ENCODE peak calls at places on chromosomes 7 and 10, in eight cellular contexts. N is stomach; I is hepatocyte; V is GM12865; P is activated naive CD8-positive, alpha-beta T cell treated with anti-CD3 and anti-CD28 coated beads, Interleukin-2, amount 50 U/mL, for 24 hours; Q is midbrain; Z is HFFc6; H is amniotic stem cell. A is an unnamed sample.

GRCh38 chr7:157150825-157151412 is 12.2 kb downstream of the UBE3C start:
- DNase-seq in N (no peak), I (peak), V (no peak), P (no peak), Q (peak), Z (no peak), H (no peak), A (no peak)

GRCh38 chr7:83519240-83519639 is 129.7 kb downstream of the SEMA3E start:
- DNase-seq in N (no peak), I (no peak), V (no peak), P (no peak), Q (no peak), Z (no peak), H (no peak), A (no peak)

GRCh38 chr7:116271161-116271979 is 61.0 kb downstream of the TES start:
- DNase-seq in N (no peak), I (no peak), V (no peak), P (no peak), Q (no peak), Z (no peak), H (no peak), A (peak)

GRCh38 chr10:8054243-8054497 is 318 bp upstream of the GATA3 start:
- DNase-seq in N (no peak), I (no peak), V (no peak), P (no peak), Q (no peak), Z (no peak), H (no peak), A (no peak)

GRCh38 chr10:76882245-76882644 is 755.4 kb downstream of the KCNMA1 start:
- DNase-seq in N (no peak), I (no peak), V (peak), P (no peak), Q (no peak), Z (no peak), H (no peak), A (no peak)

GRCh38 chr10:52066383-52066782 is 247.7 kb upstream of the DKK1 start:
- DNase-seq in N (no peak), I (no peak), V (peak), P (no peak), Q (no peak), Z (no peak), H (no peak), A (no peak)

GRCh38 chr10:132173185-132173584 is 13.6 kb upstream of the DPYSL4 start:
- DNase-seq in N (no peak), I (no peak), V (no peak), P (no peak), Q (no peak), Z (no peak), H (no peak), A (no peak)

GRCh38 chr7:80819503-80819902 is 99.3 kb downstream of the SEMA3C start:
- DNase-seq in N (no peak), I (no peak), V (no peak), P (no peak), Q (no peak), Z (no peak), H (no peak), A (no peak)

GRCh38 chr7:80622531-80622930 is 15.9 kb upstream of the CD36 start:
- DNase-seq in N (no peak), I (no peak), V (no peak), P (no peak), Q (no peak), Z (peak), H (peak), A (no peak)

GRCh38 chr10:71213761-71214440 is 1.5 kb downstream of the UNC5B start:
- DNase-seq in N (no peak), I (peak), V (no peak), P (no peak), Q (no peak), Z (peak), H (no peak), A (peak)

GRCh38 chr7:24390376-24391157 is 106.6 kb downstream of the NPY start:
- DNase-seq in N (no peak), I (no peak), V (no peak), P (no peak), Q (no peak), Z (no peak), H (no peak), A (no peak)

GRCh38 chr10:124740374-124741280 is 3.6 kb downstream of the FAM53B start:
- DNase-seq in N (no peak), I (peak), V (peak), P (no peak), Q (peak), Z (peak), H (no peak), A (no peak)

GRCh38 chr10:91590142-91590903 is 42.5 kb downstream of the PPP1R3C start:
- DNase-seq in N (peak), I (peak), V (no peak), P (no peak), Q (no peak), Z (peak), H (peak), A (peak)

GRCh38 chr10:30160431-30160982 is 101.1 kb upstream of the JCAD start:
- DNase-seq in N (no peak), I (peak), V (peak), P (no peak), Q (no peak), Z (no peak), H (no peak), A (peak)

GRCh38 chr10:118666350-118666749 is 70.9 kb upstream of the PRLHR start:
- DNase-seq in N (no peak), I (no peak), V (no peak), P (no peak), Q (no peak), Z (no peak), H (no peak), A (no peak)

GRCh38 chr7:90271753-90272152 is 26.8 kb downstream of the CFAP69 start:
- DNase-seq in N (no peak), I (no peak), V (no peak), P (no peak), Q (no peak), Z (peak), H (no peak), A (no peak)

GRCh38 chr7:127650842-127651555 is 995 bp upstream of the SND1 start:
- DNase-seq in N (no peak), I (no peak), V (peak), P (peak), Q (no peak), Z (no peak), H (no peak), A (no peak)

GRCh38 chr7:1055084-1055450 is 10.7 kb downstream of the GPR146 start:
- DNase-seq in N (peak), I (peak), V (no peak), P (no peak), Q (peak), Z (no peak), H (no peak), A (no peak)

GRCh38 chr7:24127930-24128329 is 156.1 kb upstream of the NPY start:
- DNase-seq in N (no peak), I (no peak), V (no peak), P (no peak), Q (no peak), Z (no peak), H (no peak), A (no peak)

GRCh38 chr7:129462445-129462844 is 28.2 kb downstream of the STRIP2 start:
- DNase-seq in N (no peak), I (no peak), V (no peak), P (no peak), Q (no peak), Z (no peak), H (no peak), A (no peak)

GRCh38 chr7:13240349-13240748 is 552.9 kb downstream of the ARL4A start:
- DNase-seq in N (no peak), I (peak), V (no peak), P (no peak), Q (no peak), Z (peak), H (no peak), A (no peak)

GRCh38 chr10:28169525-28169924 is 133.3 kb downstream of the MPP7 start:
- DNase-seq in N (no peak), I (no peak), V (peak), P (no peak), Q (no peak), Z (no peak), H (no peak), A (no peak)

GRCh38 chr10:46097576-46098317 is 51.7 kb upstream of the MSMB start:
- DNase-seq in N (no peak), I (no peak), V (no peak), P (no peak), Q (no peak), Z (no peak), H (no peak), A (no peak)

GRCh38 chr7:98079891-98080653 is 26.6 kb upstream of the LMTK2 start:
- DNase-seq in N (no peak), I (no peak), V (no peak), P (no peak), Q (no peak), Z (no peak), H (no peak), A (no peak)

GRCh38 chr7:455110-455928 is 64.3 kb downstream of the PDGFA start:
- DNase-seq in N (peak), I (peak), V (no peak), P (no peak), Q (no peak), Z (no peak), H (no peak), A (no peak)

GRCh38 chr7:93307131-93307660 is 75.0 kb downstream of the VPS50 start:
- DNase-seq in N (no peak), I (no peak), V (no peak), P (no peak), Q (no peak), Z (peak), H (peak), A (no peak)

GRCh38 chr7:101125989-101126650 is 784 bp upstream of the SERPINE1 start:
- DNase-seq in N (peak), I (peak), V (peak), P (no peak), Q (peak), Z (peak), H (no peak), A (peak)

GRCh38 chr10:6348091-6348862 is 145.5 kb downstream of the PFKFB3 start:
- DNase-seq in N (peak), I (no peak), V (peak), P (peak), Q (peak), Z (peak), H (no peak), A (peak)

GRCh38 chr10:34689053-34689452 is 126.0 kb downstream of the PARD3 start:
- DNase-seq in N (no peak), I (no peak), V (no peak), P (no peak), Q (no peak), Z (no peak), H (no peak), A (no peak)

GRCh38 chr7:80883188-80884025 is 35.4 kb downstream of the SEMA3C start:
- DNase-seq in N (no peak), I (peak), V (no peak), P (no peak), Q (no peak), Z (peak), H (peak), A (no peak)

GRCh38 chr7:106891545-106892410 is 26.7 kb downstream of the PIK3CG start:
- DNase-seq in N (no peak), I (no peak), V (peak), P (no peak), Q (no peak), Z (no peak), H (no peak), A (no peak)

GRCh38 chr7:145557805-145558204 is 558.8 kb upstream of the CNTNAP2 start:
- DNase-seq in N (no peak), I (no peak), V (no peak), P (no peak), Q (no peak), Z (no peak), H (no peak), A (no peak)

GRCh38 chr7:44374007-44374763 is 48.8 kb upstream of the CAMK2B start:
- DNase-seq in N (no peak), I (no peak), V (no peak), P (no peak), Q (no peak), Z (no peak), H (no peak), A (no peak)

GRCh38 chr7:44291066-44291732 is 34.2 kb downstream of the CAMK2B start:
- DNase-seq in N (peak), I (no peak), V (no peak), P (no peak), Q (no peak), Z (peak), H (no peak), A (peak)

GRCh38 chr10:123142701-123143161 is 5.2 kb upstream of the HMX2 start:
- DNase-seq in N (no peak), I (no peak), V (no peak), P (no peak), Q (no peak), Z (no peak), H (no peak), A (no peak)

GRCh38 chr10:78184851-78185692 is 151.4 kb downstream of the RPS24 start:
- DNase-seq in N (no peak), I (no peak), V (no peak), P (no peak), Q (no peak), Z (no peak), H (no peak), A (no peak)